ENCODE peak calls at places on chromosomes 16 and 17, in six cellular contexts. G is IMR-90, P is H9, D is neuronal stem cell, C is trophoblast cell, F is H1. S is an unnamed sample.

GRCh38 chr16:70483426-70483825 is 29.0 kb downstream of the FCSK start:
- DNase-seq in G (no peak), P (no peak), C (no peak), F (no peak), D (no peak), S (no peak)

GRCh38 chr16:47143329-47143676 is 442 bp downstream of the NETO2 start:
- DNase-seq in G (peak), C (peak), P (peak), D (peak), F (peak), S (peak)

GRCh38 chr16:31393056-31393455 is at the start of gene ITGAD:
- DNase-seq in P (no peak), F (no peak), C (no peak), G (no peak), D (no peak), S (no peak)

GRCh38 chr16:26806641-26807040 is 260.1 kb upstream of the C16orf82 start:
- DNase-seq in C (no peak), D (no peak), P (no peak), F (no peak), G (no peak), S (no peak)

GRCh38 chr16:59060212-59060611 is 326.1 kb upstream of the GOT2 start:
- DNase-seq in D (no peak), F (no peak), P (no peak), C (no peak), G (peak), S (peak)

GRCh38 chr17:70654706-70655105 is 485.4 kb downstream of the KCNJ2 start:
- DNase-seq in F (no peak), G (no peak), P (no peak), D (no peak), C (no peak), S (no peak)

GRCh38 chr17:34199932-34200534 is 55.1 kb upstream of the CCL2 start:
- DNase-seq in F (peak), D (peak), C (peak), G (peak), P (peak), S (peak)

GRCh38 chr16:86191663-86192062 is 292.7 kb downstream of the IRF8 start:
- DNase-seq in G (no peak), D (no peak), C (no peak), P (no peak), F (no peak), S (no peak)

GRCh38 chr17:19534562-19535149 is 1.0 kb downstream of the SLC47A1 start:
- DNase-seq in P (no peak), C (no peak), F (no peak), G (no peak), D (no peak), S (no peak)

GRCh38 chr17:69506489-69506888 is 92.0 kb downstream of the MAP2K6 start:
- DNase-seq in G (no peak), F (no peak), C (no peak), P (no peak), D (no peak), S (peak)

GRCh38 chr16:55116165-55116894 is 185.7 kb downstream of the IRX5 start:
- DNase-seq in F (no peak), C (no peak), P (no peak), D (no peak), G (peak), S (peak)

GRCh38 chr17:3448059-3448630 is 14.5 kb upstream of the OR1E2 start:
- DNase-seq in F (no peak), G (no peak), C (no peak), D (no peak), P (no peak), S (no peak)

GRCh38 chr16:8859913-8860881 is 8.6 kb downstream of the CARHSP1 start:
- DNase-seq in F (no peak), P (no peak), D (no peak), G (peak), C (no peak), S (peak)

GRCh38 chr16:12612598-12613101 is 191.0 kb downstream of the CPPED1 start:
- DNase-seq in G (no peak), F (no peak), C (peak), D (no peak), P (no peak), S (no peak)

GRCh38 chr16:59632266-59632855 is 898.2 kb upstream of the GOT2 start:
- DNase-seq in D (no peak), C (peak), F (no peak), P (no peak), G (peak), S (peak)

GRCh38 chr17:6085812-6086211 is 15.6 kb downstream of the WSCD1 start:
- DNase-seq in P (no peak), D (no peak), G (no peak), C (no peak), F (no peak), S (no peak)

GRCh38 chr17:82529914-82530300 is 10.4 kb downstream of the FOXK2 start:
- DNase-seq in C (no peak), G (no peak), F (no peak), D (no peak), P (no peak), S (no peak)

GRCh38 chr17:56820207-56820606 is 13.5 kb downstream of the C17orf67 start:
- DNase-seq in G (no peak), C (no peak), F (no peak), D (no peak), P (no peak), S (no peak)

GRCh38 chr16:74252329-74252728 is 44.3 kb upstream of the PSMD7 start:
- DNase-seq in F (peak), G (no peak), D (no peak), P (no peak), C (no peak), S (no peak)

GRCh38 chr17:50118076-50118827 is 11.7 kb downstream of the SAMD14 start:
- DNase-seq in D (no peak), G (no peak), C (no peak), F (no peak), P (no peak), S (no peak)

GRCh38 chr17:13531701-13532100 is 70.0 kb downstream of the HS3ST3A1 start:
- DNase-seq in C (no peak), G (no peak), D (no peak), P (no peak), F (no peak), S (no peak)

GRCh38 chr17:42182927-42183734 is 2.1 kb downstream of the HCRT start:
- DNase-seq in P (no peak), G (peak), C (no peak), D (no peak), F (no peak), S (peak)

GRCh38 chr17:17082878-17083277 is 40.6 kb downstream of the MPRIP start:
- DNase-seq in F (no peak), C (no peak), D (no peak), P (no peak), G (no peak), S (no peak)

GRCh38 chr17:65058615-65059014 is 2.1 kb upstream of the GNA13 start:
- DNase-seq in F (no peak), P (no peak), D (no peak), G (no peak), C (peak), S (no peak)

GRCh38 chr17:44898768-44899073 is 524 bp downstream of the EFTUD2 start:
- DNase-seq in P (no peak), D (no peak), G (no peak), C (peak), F (no peak), S (no peak)

GRCh38 chr17:44901323-44901965 is 2.2 kb upstream of the EFTUD2 start:
- DNase-seq in F (no peak), C (no peak), D (no peak), G (peak), P (no peak), S (peak)

GRCh38 chr17:44902135-44902760 is 3.0 kb upstream of the EFTUD2 start:
- DNase-seq in P (no peak), C (no peak), F (no peak), D (no peak), G (no peak), S (no peak)

GRCh38 chr17:44900894-44901293 is 1.6 kb upstream of the EFTUD2 start:
- DNase-seq in D (no peak), P (no peak), G (peak), F (no peak), C (no peak), S (peak)

GRCh38 chr17:44899074-44899782 is at the start of gene EFTUD2:
- DNase-seq in F (peak), G (peak), D (peak), C (peak), P (peak), S (peak)
- H2BK5ac ChIP-seq in F (peak), G (peak), D (peak), C (peak), P (peak), S (peak)

GRCh38 chr16:11487289-11487688 is 99.4 kb downstream of the LITAF start:
- DNase-seq in D (no peak), F (no peak), P (no peak), G (no peak), C (no peak), S (no peak)
- H4K91ac ChIP-seq in D (no peak), F (no peak), P (no peak), G (no peak), C (no peak), S (no peak)

DNA sequence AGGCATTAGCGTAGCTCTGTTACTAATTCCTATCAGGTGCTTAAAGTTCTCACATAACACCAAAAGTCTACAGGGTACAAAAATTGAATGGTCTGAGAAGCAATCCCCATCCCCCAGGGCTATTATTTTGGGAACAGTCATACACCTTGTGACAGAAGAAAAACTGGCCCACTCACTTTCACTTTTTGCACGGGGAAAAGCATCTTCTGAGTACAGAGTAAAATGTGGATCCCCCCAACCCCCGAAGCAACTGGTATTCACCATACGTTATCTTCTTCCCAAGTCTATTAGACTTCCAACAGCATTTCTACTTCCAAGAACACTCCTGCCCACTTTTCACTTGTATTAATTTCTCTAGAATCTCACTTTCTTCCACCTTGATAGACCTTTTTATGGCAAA is 11.8 kb downstream of the GGA3 start:
- DNase-seq in F (no peak), D (no peak), G (no peak), P (no peak), C (no peak), S (no peak)
- H3K27ac ChIP-seq in F (no peak), D (no peak), G (no peak), P (no peak), C (no peak), S (no peak)

DNA sequence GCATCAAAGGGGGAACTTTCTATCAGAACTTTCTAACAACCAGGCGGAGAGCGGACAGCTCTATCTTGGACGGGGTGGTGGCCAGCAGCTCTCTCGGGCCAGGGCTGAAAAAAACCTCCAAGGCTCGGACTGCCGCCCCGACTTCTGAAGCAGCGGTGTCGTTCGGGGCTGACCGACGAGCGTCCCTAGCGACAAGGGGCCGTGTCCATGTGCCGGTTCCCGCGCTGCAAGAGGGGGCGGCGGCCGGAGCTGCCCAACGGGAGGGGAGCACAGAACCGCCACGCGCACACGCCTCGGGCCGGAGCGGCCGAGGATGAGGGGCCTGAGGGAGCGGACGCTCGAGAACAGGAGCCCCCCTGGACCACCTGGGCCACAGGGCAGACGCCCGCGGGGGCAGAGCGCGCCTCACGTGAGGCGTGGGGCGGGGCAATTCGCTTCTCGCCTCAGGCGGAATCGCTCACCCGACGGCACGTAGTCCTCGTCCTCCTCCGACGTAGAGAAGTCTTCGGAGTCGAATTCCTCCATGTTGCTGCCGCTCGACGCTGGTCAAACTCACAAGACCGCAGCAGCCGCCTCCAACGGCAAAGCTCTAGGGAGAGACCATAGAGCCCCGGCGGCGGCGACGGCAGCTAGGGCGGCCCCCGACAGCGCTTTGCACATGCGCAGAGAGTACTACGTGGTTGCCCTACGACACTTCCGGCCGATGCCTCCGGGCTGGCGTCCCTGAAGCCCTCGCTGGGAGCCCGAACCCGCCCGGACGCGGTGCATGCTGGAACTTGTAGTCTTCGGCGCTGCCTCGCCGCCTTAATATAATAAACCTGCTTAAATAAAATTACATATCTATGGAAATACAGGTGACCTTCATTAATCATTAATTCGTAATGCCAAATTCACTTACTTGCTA is at the start of gene CFDP1:
- DNase-seq in G (peak), P (peak), D (peak), F (peak), C (peak), S (peak)
- H2BK5ac ChIP-seq in G (peak), P (peak), D (peak), F (peak), C (peak), S (peak)

GRCh38 chr17:78266231-78266631 is 34.8 kb downstream of the TMEM235 start:
- DNase-seq in G (no peak), P (no peak), D (no peak), F (no peak), C (peak), S (no peak)
- H4K91ac ChIP-seq in G (no peak), P (no peak), D (no peak), F (peak), C (no peak), S (peak)

GRCh38 chr16:3007059-3007956 is 5.4 kb upstream of the CLDN9 start:
- DNase-seq in G (no peak), D (no peak), P (peak), F (no peak), C (no peak), S (no peak)

GRCh38 chr16:3008749-3009088 is 4.0 kb upstream of the CLDN9 start:
- DNase-seq in D (no peak), P (no peak), C (no peak), G (no peak), F (no peak), S (no peak)

GRCh38 chr16:3010510-3010909 is 2.2 kb upstream of the CLDN9 start:
- DNase-seq in C (no peak), F (no peak), D (no peak), G (no peak), P (no peak), S (no peak)

GRCh38 chr16:3009568-3010390 is 2.9 kb upstream of the CLDN9 start:
- DNase-seq in G (peak), C (peak), D (no peak), F (peak), P (peak), S (peak)

DNA sequence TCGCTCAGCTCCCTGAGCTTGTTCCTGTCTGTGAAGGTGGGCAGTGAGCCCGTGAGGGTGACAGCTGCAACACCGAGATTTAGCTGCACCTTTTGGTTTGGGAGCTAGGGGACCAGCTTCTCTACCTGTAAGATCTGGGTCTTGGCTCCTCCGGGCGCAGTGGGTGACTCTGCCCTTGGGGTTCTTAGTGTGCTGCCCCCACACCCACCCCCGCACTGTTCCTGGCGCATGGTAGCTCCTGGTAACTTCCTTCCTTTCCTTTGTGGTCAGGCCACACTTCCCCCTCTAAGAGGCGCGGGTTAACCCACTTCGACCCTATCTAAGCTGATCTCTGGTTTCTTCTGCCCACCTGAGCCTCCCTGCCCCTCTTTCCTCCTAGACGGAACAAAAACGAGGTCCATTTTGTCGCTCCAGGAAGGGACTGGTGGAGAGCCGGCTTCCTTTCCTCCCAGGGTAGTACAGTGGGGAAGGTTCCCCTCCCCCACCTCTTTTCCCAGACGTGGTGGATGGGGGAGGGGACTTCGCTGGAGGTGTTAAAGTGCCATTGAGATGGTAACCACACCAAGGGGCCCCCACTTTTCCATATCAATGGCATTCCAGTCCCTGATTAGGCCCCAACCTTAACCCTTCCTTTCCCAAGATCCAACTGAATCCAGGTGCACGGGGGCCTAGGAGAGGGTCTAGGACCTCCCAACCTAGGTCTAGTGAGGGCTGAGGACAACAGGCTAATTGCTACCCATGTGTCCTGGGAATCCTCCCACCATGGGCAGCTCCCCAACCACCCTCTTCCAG is 4.6 kb upstream of the CLDN9 start:
- DNase-seq in P (peak), D (no peak), G (no peak), C (no peak), F (peak), S (no peak)
- H3K27ac ChIP-seq in P (peak), D (no peak), G (no peak), C (peak), F (peak), S (no peak)

DNA sequence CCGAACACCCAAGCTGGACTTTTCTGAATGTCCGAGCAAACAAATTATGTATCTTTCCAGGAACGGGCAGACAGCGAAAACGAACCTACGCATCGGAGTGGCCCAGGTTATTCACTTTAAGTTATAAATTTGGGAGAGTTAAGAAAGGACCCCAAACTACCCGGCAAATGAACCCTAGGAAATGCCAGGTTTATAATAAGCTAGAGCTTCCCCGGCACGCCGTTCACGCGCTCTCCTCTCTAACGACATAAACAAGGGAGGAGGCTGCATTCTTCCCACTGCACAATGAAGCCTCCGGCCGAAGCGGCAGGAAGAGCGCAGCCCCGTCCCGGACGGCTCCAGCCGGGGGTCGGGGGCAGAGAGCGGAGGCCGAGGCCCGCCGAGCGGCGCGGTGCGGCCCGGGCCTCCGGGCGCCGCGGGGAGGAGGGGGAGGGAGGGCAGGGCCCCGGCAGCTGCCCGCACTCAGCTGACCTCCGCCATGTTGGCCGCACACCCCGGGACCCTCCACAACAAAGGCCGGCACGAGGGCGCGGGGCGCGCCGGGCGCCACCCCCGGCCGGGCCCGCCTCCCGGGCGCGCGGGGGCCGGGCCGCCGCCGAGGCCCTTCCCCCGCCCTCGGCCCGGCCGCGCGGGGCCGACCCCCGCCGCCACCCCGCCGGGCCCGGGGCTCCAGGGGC is 770 bp downstream of the SIAH1 start:
- DNase-seq in C (peak), F (peak), P (peak), D (peak), G (peak), S (peak)
- H2BK5ac ChIP-seq in C (peak), F (peak), P (no peak), D (peak), G (peak), S (peak)

GRCh38 chr16:72105978-72106377 is 12.3 kb downstream of the DHX38 start:
- DNase-seq in D (no peak), C (no peak), P (no peak), G (no peak), F (no peak), S (no peak)
- H4K91ac ChIP-seq in D (no peak), C (no peak), P (no peak), G (no peak), F (no peak), S (no peak)

DNA sequence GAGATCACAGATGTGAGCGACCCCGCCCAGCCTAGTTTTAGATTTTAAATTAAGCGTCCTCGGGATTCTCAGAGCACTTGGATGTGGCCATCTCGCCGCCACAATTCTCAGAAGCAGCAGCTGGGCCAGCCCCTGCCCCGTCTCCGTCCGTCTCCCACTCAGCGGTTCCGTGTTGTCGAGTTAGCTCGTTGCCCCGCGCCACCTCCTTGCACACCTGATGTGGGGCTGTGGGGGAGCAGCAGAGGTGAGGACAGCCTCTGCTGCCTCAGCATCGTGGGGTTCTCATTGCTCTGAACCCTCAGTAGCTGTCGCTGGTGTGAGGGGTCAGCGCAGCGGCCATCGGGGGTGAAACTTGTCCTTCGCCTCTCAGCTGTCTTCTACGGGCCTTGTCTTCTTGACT is 8.2 kb upstream of the RPL13 start:
- DNase-seq in P (no peak), C (no peak), G (no peak), D (no peak), F (no peak), S (no peak)
- H3K27ac ChIP-seq in P (no peak), C (no peak), G (no peak), D (no peak), F (no peak), S (no peak)

GRCh38 chr17:40306395-40306794 is 2.6 kb upstream of the RARA start:
- DNase-seq in F (no peak), G (no peak), C (peak), D (no peak), P (no peak), S (no peak)
- H2BK5ac ChIP-seq in F (no peak), G (no peak), C (no peak), D (no peak), P (no peak), S (no peak)